ENCODE peak calls at places on chromosomes 6 and 20, in eight cellular contexts. One of them, this sample, is unnamed.

GRCh38 chr6:139270249-139270648 is 21.5 kb downstream of the TXLNB start:
- DNase-seq in effector memory CD4-positive, alpha-beta T cell: no peak
- DNase-seq in neural progenitor cell: no peak
- DNase-seq in stomach: no peak
- DNase-seq in mammary epithelial cell: no peak
- DNase-seq in lung: no peak
- DNase-seq in heart left ventricle: no peak
- DNase-seq in CD8-positive, alpha-beta T cell: no peak
- DNase-seq in this sample: no peak

GRCh38 chr6:39907871-39908575 is 26.2 kb downstream of the MOCS1 start:
- DNase-seq in CD8-positive, alpha-beta T cell: no peak
- DNase-seq in mammary epithelial cell: no peak
- DNase-seq in lung: no peak
- DNase-seq in stomach: no peak
- DNase-seq in heart left ventricle: no peak
- DNase-seq in effector memory CD4-positive, alpha-beta T cell: no peak
- DNase-seq in neural progenitor cell: no peak
- DNase-seq in this sample: no peak

GRCh38 chr6:148263010-148263409 is 79.6 kb upstream of the SASH1 start:
- DNase-seq in neural progenitor cell: no peak
- DNase-seq in stomach: no peak
- DNase-seq in effector memory CD4-positive, alpha-beta T cell: no peak
- DNase-seq in lung: peak; percentile 34
- DNase-seq in heart left ventricle: no peak
- DNase-seq in CD8-positive, alpha-beta T cell: no peak
- DNase-seq in mammary epithelial cell: peak; percentile 82
- DNase-seq in this sample: no peak

GRCh38 chr6:35049885-35050284 is 91.3 kb downstream of the TCP11 start:
- DNase-seq in heart left ventricle: peak; percentile 82
- DNase-seq in effector memory CD4-positive, alpha-beta T cell: no peak
- DNase-seq in lung: no peak
- DNase-seq in CD8-positive, alpha-beta T cell: no peak
- DNase-seq in neural progenitor cell: no peak
- DNase-seq in stomach: no peak
- DNase-seq in mammary epithelial cell: no peak
- DNase-seq in this sample: no peak

GRCh38 chr6:82525775-82526515 is 162.3 kb downstream of the TPBG start:
- DNase-seq in stomach: no peak
- DNase-seq in mammary epithelial cell: no peak
- DNase-seq in heart left ventricle: no peak
- DNase-seq in CD8-positive, alpha-beta T cell: no peak
- DNase-seq in effector memory CD4-positive, alpha-beta T cell: no peak
- DNase-seq in lung: no peak
- DNase-seq in neural progenitor cell: no peak
- DNase-seq in this sample: no peak

GRCh38 chr6:148617522-148617921 is 129.3 kb upstream of the UST start:
- DNase-seq in lung: no peak
- DNase-seq in CD8-positive, alpha-beta T cell: no peak
- DNase-seq in effector memory CD4-positive, alpha-beta T cell: no peak
- DNase-seq in neural progenitor cell: no peak
- DNase-seq in stomach: no peak
- DNase-seq in heart left ventricle: no peak
- DNase-seq in mammary epithelial cell: no peak
- DNase-seq in this sample: no peak

GRCh38 chr6:111750753-111751684 is 122.2 kb downstream of the FYN start:
- DNase-seq in stomach: no peak
- DNase-seq in lung: no peak
- DNase-seq in mammary epithelial cell: no peak
- DNase-seq in neural progenitor cell: peak; percentile 47
- DNase-seq in heart left ventricle: no peak
- DNase-seq in CD8-positive, alpha-beta T cell: peak; percentile 70
- DNase-seq in effector memory CD4-positive, alpha-beta T cell: peak; percentile 51
- DNase-seq in this sample: peak; percentile 52

GRCh38 chr6:37308084-37308817 is 45.5 kb upstream of the RNF8 start:
- DNase-seq in effector memory CD4-positive, alpha-beta T cell: no peak
- DNase-seq in lung: peak; percentile 51
- DNase-seq in heart left ventricle: no peak
- DNase-seq in neural progenitor cell: no peak
- DNase-seq in mammary epithelial cell: no peak
- DNase-seq in CD8-positive, alpha-beta T cell: no peak
- DNase-seq in stomach: no peak
- DNase-seq in this sample: no peak

GRCh38 chr6:157724138-157724537 is 98.9 kb upstream of the SNX9 start:
- DNase-seq in heart left ventricle: no peak
- DNase-seq in CD8-positive, alpha-beta T cell: peak; percentile 1
- DNase-seq in stomach: no peak
- DNase-seq in mammary epithelial cell: no peak
- DNase-seq in neural progenitor cell: no peak
- DNase-seq in effector memory CD4-positive, alpha-beta T cell: no peak
- DNase-seq in lung: no peak
- DNase-seq in this sample: no peak

GRCh38 chr6:137880633-137881521 is 13.8 kb downstream of the TNFAIP3 start:
- DNase-seq in mammary epithelial cell: peak; percentile 27
- DNase-seq in CD8-positive, alpha-beta T cell: no peak
- DNase-seq in lung: no peak
- DNase-seq in heart left ventricle: no peak
- DNase-seq in stomach: no peak
- DNase-seq in effector memory CD4-positive, alpha-beta T cell: peak; percentile 44
- DNase-seq in neural progenitor cell: no peak
- DNase-seq in this sample: peak; percentile 66

GRCh38 chr20:57509665-57510237 is 15.2 kb downstream of the CTCFL start:
- DNase-seq in neural progenitor cell: peak; percentile 44
- DNase-seq in CD8-positive, alpha-beta T cell: no peak
- DNase-seq in stomach: peak; percentile 32
- DNase-seq in heart left ventricle: no peak
- DNase-seq in effector memory CD4-positive, alpha-beta T cell: no peak
- DNase-seq in lung: no peak
- DNase-seq in mammary epithelial cell: peak; percentile 32
- DNase-seq in this sample: no peak

GRCh38 chr6:159063549-159063948 is 18.8 kb upstream of the TAGAP start:
- DNase-seq in mammary epithelial cell: no peak
- DNase-seq in neural progenitor cell: no peak
- DNase-seq in effector memory CD4-positive, alpha-beta T cell: no peak
- DNase-seq in CD8-positive, alpha-beta T cell: no peak
- DNase-seq in lung: no peak
- DNase-seq in stomach: no peak
- DNase-seq in heart left ventricle: no peak
- DNase-seq in this sample: no peak

GRCh38 chr6:166636191-166636938 is 9.3 kb upstream of the RPS6KA2 start:
- DNase-seq in lung: no peak
- DNase-seq in stomach: no peak
- DNase-seq in effector memory CD4-positive, alpha-beta T cell: no peak
- DNase-seq in heart left ventricle: no peak
- DNase-seq in neural progenitor cell: no peak
- DNase-seq in CD8-positive, alpha-beta T cell: no peak
- DNase-seq in mammary epithelial cell: no peak
- DNase-seq in this sample: no peak

GRCh38 chr6:146851837-146852236 is 253.1 kb downstream of the ADGB start:
- DNase-seq in mammary epithelial cell: peak; percentile 89
- DNase-seq in lung: no peak
- DNase-seq in stomach: no peak
- DNase-seq in heart left ventricle: no peak
- DNase-seq in CD8-positive, alpha-beta T cell: no peak
- DNase-seq in neural progenitor cell: no peak
- DNase-seq in effector memory CD4-positive, alpha-beta T cell: no peak
- DNase-seq in this sample: no peak

GRCh38 chr6:17724341-17724740 is 17.6 kb upstream of the NUP153 start:
- DNase-seq in mammary epithelial cell: peak; percentile 60
- DNase-seq in effector memory CD4-positive, alpha-beta T cell: no peak
- DNase-seq in neural progenitor cell: no peak
- DNase-seq in heart left ventricle: no peak
- DNase-seq in lung: no peak
- DNase-seq in stomach: no peak
- DNase-seq in CD8-positive, alpha-beta T cell: no peak
- DNase-seq in this sample: no peak

GRCh38 chr6:90110971-90111370 is 185.7 kb downstream of the BACH2 start:
- DNase-seq in heart left ventricle: no peak
- DNase-seq in stomach: no peak
- DNase-seq in lung: no peak
- DNase-seq in CD8-positive, alpha-beta T cell: peak; percentile 73
- DNase-seq in effector memory CD4-positive, alpha-beta T cell: peak; percentile 57
- DNase-seq in neural progenitor cell: no peak
- DNase-seq in mammary epithelial cell: no peak
- DNase-seq in this sample: no peak

GRCh38 chr6:10338151-10338550 is 76.7 kb downstream of the TFAP2A start:
- DNase-seq in lung: no peak
- DNase-seq in neural progenitor cell: no peak
- DNase-seq in stomach: no peak
- DNase-seq in heart left ventricle: no peak
- DNase-seq in effector memory CD4-positive, alpha-beta T cell: no peak
- DNase-seq in mammary epithelial cell: no peak
- DNase-seq in CD8-positive, alpha-beta T cell: no peak
- DNase-seq in this sample: no peak

GRCh38 chr6:84853901-84854300 is 89.5 kb upstream of the TBX18 start:
- DNase-seq in neural progenitor cell: no peak
- DNase-seq in stomach: no peak
- DNase-seq in CD8-positive, alpha-beta T cell: no peak
- DNase-seq in mammary epithelial cell: no peak
- DNase-seq in effector memory CD4-positive, alpha-beta T cell: no peak
- DNase-seq in heart left ventricle: no peak
- DNase-seq in lung: no peak
- DNase-seq in this sample: no peak
- H3K4me3 ChIP-seq in neural progenitor cell: no peak overlapping the region
- H3K4me3 ChIP-seq in stomach: no peak overlapping the region
- H3K4me3 ChIP-seq in CD8-positive, alpha-beta T cell: no peak overlapping the region
- H3K4me3 ChIP-seq in mammary epithelial cell: no peak overlapping the region
- H3K4me3 ChIP-seq in effector memory CD4-positive, alpha-beta T cell: no peak overlapping the region
- H3K4me3 ChIP-seq in heart left ventricle: no peak overlapping the region
- H3K4me3 ChIP-seq in lung: no peak overlapping the region
- H3K4me3 ChIP-seq in this sample: no peak overlapping the region

DNA sequence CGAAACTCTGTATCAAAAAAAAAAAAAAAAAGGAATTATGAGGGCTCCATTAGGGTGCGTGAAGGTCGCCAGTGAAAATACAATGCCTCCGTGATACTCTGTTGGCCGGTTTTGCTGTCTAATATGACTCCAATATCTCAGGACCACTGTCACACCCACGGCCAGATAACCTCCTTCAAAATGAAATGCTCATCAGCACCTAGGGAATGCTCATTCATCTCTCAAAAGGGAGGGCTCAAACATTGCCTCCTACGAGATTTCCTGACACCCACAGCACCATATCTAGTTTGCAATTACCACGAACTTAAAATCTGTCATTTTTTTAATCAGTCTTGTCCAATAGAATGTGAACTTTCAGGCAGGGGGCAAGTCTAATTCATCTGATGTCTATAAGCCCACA is 42.9 kb downstream of the MAP3K5 start:
- DNase-seq in heart left ventricle: no peak
- DNase-seq in lung: no peak
- DNase-seq in stomach: no peak
- DNase-seq in neural progenitor cell: no peak
- DNase-seq in effector memory CD4-positive, alpha-beta T cell: no peak
- DNase-seq in mammary epithelial cell: no peak
- DNase-seq in CD8-positive, alpha-beta T cell: no peak
- DNase-seq in this sample: no peak
- H3K4me1 ChIP-seq in heart left ventricle: peaks cover 12% of the 10 kb centered on the region
- H3K4me1 ChIP-seq in lung: peaks cover 15% of the 10 kb centered on the region
- H3K4me1 ChIP-seq in stomach: peaks cover 50% of the 10 kb centered on the region
- H3K4me1 ChIP-seq in neural progenitor cell: peaks cover 5% of the 10 kb centered on the region
- H3K4me1 ChIP-seq in effector memory CD4-positive, alpha-beta T cell: peaks cover 44% of the 10 kb centered on the region
- H3K4me1 ChIP-seq in mammary epithelial cell: no peaks in the 10 kb centered on the region
- H3K4me1 ChIP-seq in CD8-positive, alpha-beta T cell: peaks cover 43% of the 10 kb centered on the region
- H3K4me1 ChIP-seq in this sample: peaks cover 63% of the 10 kb centered on the region

GRCh38 chr6:13711726-13712484 is at the start of gene RANBP9:
- DNase-seq in heart left ventricle: peak; percentile 91
- DNase-seq in neural progenitor cell: peak; percentile 94
- DNase-seq in effector memory CD4-positive, alpha-beta T cell: peak; percentile 83
- DNase-seq in stomach: peak; percentile 89
- DNase-seq in mammary epithelial cell: peak; percentile 84
- DNase-seq in CD8-positive, alpha-beta T cell: peak; percentile 93
- DNase-seq in lung: peak; percentile 87
- DNase-seq in this sample: peak; percentile 93

GRCh38 chr6:13711384-13711725 is 280 bp downstream of the RANBP9 start:
- DNase-seq in mammary epithelial cell: no peak
- DNase-seq in lung: no peak
- DNase-seq in neural progenitor cell: no peak
- DNase-seq in heart left ventricle: no peak
- DNase-seq in effector memory CD4-positive, alpha-beta T cell: peak; percentile 66
- DNase-seq in stomach: no peak
- DNase-seq in CD8-positive, alpha-beta T cell: no peak
- DNase-seq in this sample: peak; percentile 80

GRCh38 chr6:13709698-13710551 is 1.7 kb downstream of the RANBP9 start:
- DNase-seq in lung: no peak
- DNase-seq in CD8-positive, alpha-beta T cell: no peak
- DNase-seq in heart left ventricle: no peak
- DNase-seq in stomach: no peak
- DNase-seq in neural progenitor cell: peak; percentile 40
- DNase-seq in mammary epithelial cell: peak; percentile 45
- DNase-seq in effector memory CD4-positive, alpha-beta T cell: no peak
- DNase-seq in this sample: peak; percentile 33

GRCh38 chr6:13710552-13711383 is 867 bp downstream of the RANBP9 start:
- DNase-seq in effector memory CD4-positive, alpha-beta T cell: peak; percentile 8
- DNase-seq in lung: peak; percentile 51
- DNase-seq in CD8-positive, alpha-beta T cell: peak; percentile 62
- DNase-seq in mammary epithelial cell: peak; percentile 32
- DNase-seq in neural progenitor cell: peak; percentile 67
- DNase-seq in stomach: peak; percentile 60
- DNase-seq in heart left ventricle: peak; percentile 55
- DNase-seq in this sample: peak; percentile 46

GRCh38 chr6:13712485-13712990 is 903 bp upstream of the RANBP9 start:
- DNase-seq in lung: no peak
- DNase-seq in CD8-positive, alpha-beta T cell: no peak
- DNase-seq in stomach: no peak
- DNase-seq in heart left ventricle: no peak
- DNase-seq in neural progenitor cell: no peak
- DNase-seq in effector memory CD4-positive, alpha-beta T cell: no peak
- DNase-seq in mammary epithelial cell: no peak
- DNase-seq in this sample: no peak
- H3K4me3 ChIP-seq in lung: peak overlapping the region; percentile 80
- H3K4me3 ChIP-seq in CD8-positive, alpha-beta T cell: peak overlapping the region; percentile 81
- H3K4me3 ChIP-seq in stomach: peak overlapping the region; percentile 88
- H3K4me3 ChIP-seq in heart left ventricle: peak overlapping the region; percentile 87
- H3K4me3 ChIP-seq in neural progenitor cell: peak overlapping the region; percentile 98
- H3K4me3 ChIP-seq in effector memory CD4-positive, alpha-beta T cell: peak overlapping the region; percentile 83
- H3K4me3 ChIP-seq in mammary epithelial cell: peak overlapping the region; percentile 69
- H3K4me3 ChIP-seq in this sample: peak overlapping the region; percentile 98

GRCh38 chr20:17948442-17948841 is 20.2 kb downstream of the SNX5 start:
- DNase-seq in stomach: no peak
- DNase-seq in lung: no peak
- DNase-seq in CD8-positive, alpha-beta T cell: no peak
- DNase-seq in mammary epithelial cell: no peak
- DNase-seq in heart left ventricle: no peak
- DNase-seq in effector memory CD4-positive, alpha-beta T cell: no peak
- DNase-seq in neural progenitor cell: no peak
- DNase-seq in this sample: no peak

GRCh38 chr20:17944854-17945474 is 23.6 kb downstream of the SNX5 start:
- DNase-seq in lung: no peak
- DNase-seq in effector memory CD4-positive, alpha-beta T cell: no peak
- DNase-seq in heart left ventricle: no peak
- DNase-seq in neural progenitor cell: no peak
- DNase-seq in stomach: no peak
- DNase-seq in CD8-positive, alpha-beta T cell: no peak
- DNase-seq in mammary epithelial cell: no peak
- DNase-seq in this sample: no peak

GRCh38 chr20:17947474-17947815 is 21.1 kb downstream of the SNX5 start:
- DNase-seq in heart left ventricle: no peak
- DNase-seq in effector memory CD4-positive, alpha-beta T cell: no peak
- DNase-seq in mammary epithelial cell: no peak
- DNase-seq in neural progenitor cell: no peak
- DNase-seq in stomach: no peak
- DNase-seq in lung: no peak
- DNase-seq in CD8-positive, alpha-beta T cell: no peak
- DNase-seq in this sample: no peak

GRCh38 chr20:17946040-17946439 is 22.6 kb downstream of the SNX5 start:
- DNase-seq in CD8-positive, alpha-beta T cell: no peak
- DNase-seq in mammary epithelial cell: no peak
- DNase-seq in stomach: no peak
- DNase-seq in heart left ventricle: no peak
- DNase-seq in neural progenitor cell: no peak
- DNase-seq in lung: no peak
- DNase-seq in effector memory CD4-positive, alpha-beta T cell: no peak
- DNase-seq in this sample: no peak

GRCh38 chr20:17946572-17947473 is 21.8 kb downstream of the SNX5 start:
- DNase-seq in heart left ventricle: no peak
- DNase-seq in effector memory CD4-positive, alpha-beta T cell: no peak
- DNase-seq in CD8-positive, alpha-beta T cell: no peak
- DNase-seq in lung: no peak
- DNase-seq in mammary epithelial cell: no peak
- DNase-seq in stomach: no peak
- DNase-seq in neural progenitor cell: no peak
- DNase-seq in this sample: no peak
- H3K4me1 ChIP-seq in heart left ventricle: no peaks in the 10 kb centered on the region
- H3K4me1 ChIP-seq in effector memory CD4-positive, alpha-beta T cell: no peaks in the 10 kb centered on the region
- H3K4me1 ChIP-seq in CD8-positive, alpha-beta T cell: no peaks in the 10 kb centered on the region
- H3K4me1 ChIP-seq in lung: no peaks in the 10 kb centered on the region
- H3K4me1 ChIP-seq in mammary epithelial cell: no peaks in the 10 kb centered on the region
- H3K4me1 ChIP-seq in stomach: no peaks in the 10 kb centered on the region
- H3K4me1 ChIP-seq in neural progenitor cell: no peaks in the 10 kb centered on the region
- H3K4me1 ChIP-seq in this sample: no peaks in the 10 kb centered on the region

This sample was measured in CD4-positive, CD25-positive, alpha-beta regulatory T cell.